ENCODE peak calls at places on chromosome 21, in five cellular contexts. Y, M, E, Z and P are unnamed samples.

GRCh38 chr21:14480601-14481000 is 65.5 kb downstream of the SAMSN1 start:
- DNase-seq in M (no peak), Z (no peak), E (no peak), Y (no peak), P (no peak)

GRCh38 chr21:33011462-33011861 is 14.3 kb upstream of the OLIG2 start:
- DNase-seq in Z (no peak), E (no peak), M (no peak), Y (no peak), P (no peak)

GRCh38 chr21:15514073-15514946 is 215.5 kb upstream of the USP25 start:
- DNase-seq in Y (no peak), M (no peak), Z (no peak), E (no peak), P (no peak)

GRCh38 chr21:41895643-41896493 is 16.7 kb upstream of the PRDM15 start:
- DNase-seq in M (no peak), E (no peak), Y (no peak), Z (no peak), P (no peak)

GRCh38 chr21:41481191-41481590 is 26.8 kb downstream of the TMPRSS2 start:
- DNase-seq in M (no peak), E (no peak), Z (no peak), Y (no peak), P (no peak)

GRCh38 chr21:38990424-38990794 is 184.7 kb downstream of the ETS2 start:
- DNase-seq in Z (no peak), Y (no peak), M (no peak), E (no peak), P (no peak)

GRCh38 chr21:42279888-42280287 is 35.3 kb downstream of the TFF3 start:
- DNase-seq in Y (no peak), E (no peak), Z (no peak), M (no peak), P (no peak)

GRCh38 chr21:38950388-38951094 is 144.8 kb downstream of the ETS2 start:
- DNase-seq in M (no peak), Y (no peak), Z (no peak), E (no peak), P (no peak)

GRCh38 chr21:36545776-36546511 is 66.0 kb upstream of the CLDN14 start:
- DNase-seq in E (no peak), Z (no peak), M (no peak), Y (no peak), P (no peak)

GRCh38 chr21:41706678-41707077 is 60.2 kb downstream of the RIPK4 start:
- DNase-seq in Z (no peak), E (no peak), M (no peak), Y (no peak), P (no peak)

GRCh38 chr21:31909153-31909771 is 36.4 kb downstream of the HUNK start:
- DNase-seq in M (no peak), Z (no peak), Y (no peak), E (no peak), P (no peak)

GRCh38 chr21:45736705-45737484 is 93.4 kb downstream of the PCBP3 start:
- DNase-seq in M (no peak), Y (no peak), Z (no peak), E (no peak), P (no peak)

GRCh38 chr21:32367158-32367557 is 25.7 kb downstream of the URB1 start:
- DNase-seq in M (no peak), Z (no peak), E (no peak), Y (no peak), P (no peak)

GRCh38 chr21:33206771-33207290 is 22.9 kb upstream of the IFNAR2 start:
- DNase-seq in E (no peak), Y (no peak), Z (no peak), M (no peak), P (no peak)

GRCh38 chr21:37907076-37907475 is 9.2 kb downstream of the KCNJ6 start:
- DNase-seq in Y (no peak), M (no peak), Z (no peak), E (no peak), P (no peak)

GRCh38 chr21:38386967-38387366 is 111.3 kb downstream of the ERG start:
- DNase-seq in Y (no peak), Z (no peak), E (no peak), M (no peak), P (no peak)

GRCh38 chr21:36551326-36551725 is 71.4 kb upstream of the CLDN14 start:
- DNase-seq in Y (no peak), Z (no peak), E (no peak), M (no peak), P (no peak)

GRCh38 chr21:35005077-35005476 is 44.0 kb downstream of the RUNX1 start:
- DNase-seq in Y (no peak), Z (no peak), E (no peak), M (no peak), P (no peak)

GRCh38 chr21:44889625-44890337 is 16.3 kb upstream of the PTTG1IP start:
- DNase-seq in Y (no peak), Z (no peak), M (no peak), E (no peak), P (no peak)

GRCh38 chr21:41684381-41685245 is 82.2 kb downstream of the RIPK4 start:
- DNase-seq in E (no peak), M (peak), Z (no peak), Y (no peak), P (no peak)

GRCh38 chr21:28342229-28342810 is 650.4 kb downstream of the LTN1 start:
- DNase-seq in Z (no peak), E (no peak), M (no peak), Y (no peak), P (no peak)

GRCh38 chr21:45509566-45510465 is 32.4 kb downstream of the SLC19A1 start:
- DNase-seq in M (no peak), E (no peak), Z (no peak), Y (no peak), P (no peak)